ENCODE peak calls at places on chromosome 2, in six cellular contexts. I is fibroblast of pulmonary artery, J is B cell, Y is Peyer's patch, B is breast epithelium, Q is A549. C is an unnamed sample.

GRCh38 chr2:113907297-113907696 is 17.4 kb downstream of the ACTR3 start:
- DNase-seq in Y (no peak), B (no peak), J (no peak), Q (no peak), I (no peak), C (no peak)

GRCh38 chr2:16717477-16717876 is 51.8 kb upstream of the CYRIA start:
- DNase-seq in B (no peak), I (no peak), J (peak; percentile 47), Y (no peak), Q (no peak), C (no peak)

GRCh38 chr2:127479866-127480743 is 46.2 kb downstream of the IWS1 start:
- DNase-seq in Y (no peak), I (no peak), B (no peak), Q (no peak), J (no peak), C (no peak)

GRCh38 chr2:66430195-66430905 is 4.6 kb upstream of the MEIS1 start:
- DNase-seq in B (no peak), I (no peak), Q (no peak), Y (no peak), J (no peak), C (no peak)

GRCh38 chr2:3207091-3207491 is 170.5 kb downstream of the EIPR1 start:
- DNase-seq in Q (no peak), B (no peak), I (no peak), Y (no peak), J (no peak), C (no peak)

GRCh38 chr2:173087793-173088493 is 12.3 kb downstream of the MAP3K20 start:
- DNase-seq in B (no peak), Y (no peak), I (no peak), Q (no peak), J (no peak), C (no peak)

GRCh38 chr2:58767833-58768726 is 527.0 kb upstream of the FANCL start:
- DNase-seq in J (no peak), I (no peak), B (no peak), Q (no peak), Y (no peak), C (no peak)

GRCh38 chr2:116467243-116467642 is 1347.2 kb upstream of the DDX18 start:
- DNase-seq in B (no peak), J (no peak), Q (no peak), I (peak; percentile 5), Y (no peak), C (no peak)

GRCh38 chr2:120421830-120422175 is 75.9 kb downstream of the INHBB start:
- DNase-seq in B (no peak), Y (no peak), J (no peak), I (no peak), Q (no peak), C (no peak)

GRCh38 chr2:26178746-26179436 is 6.0 kb downstream of the GAREM2 start:
- DNase-seq in Y (peak; percentile 77), B (no peak), I (no peak), Q (no peak), J (no peak), C (no peak)

GRCh38 chr2:97713296-97714083 is at the start of gene ZAP70:
- DNase-seq in I (no peak), B (no peak), Q (no peak), Y (peak; percentile 50), J (no peak), C (peak; percentile 35)

GRCh38 chr2:10326151-10326616 is 23.5 kb downstream of the HPCAL1 start:
- DNase-seq in I (no peak), B (no peak), Y (no peak), Q (no peak), J (no peak), C (no peak)

GRCh38 chr2:181937473-181937872 is 45.9 kb downstream of the ITPRID2 start:
- DNase-seq in Q (no peak), I (peak; percentile 56), J (no peak), B (no peak), Y (no peak), C (no peak)

GRCh38 chr2:11123001-11123809 is 32.1 kb upstream of the SLC66A3 start:
- DNase-seq in Q (no peak), Y (no peak), B (no peak), J (no peak), I (no peak), C (no peak)

GRCh38 chr2:217617496-217618085 is 385.2 kb downstream of the TNS1 start:
- DNase-seq in B (no peak), J (no peak), I (no peak), Q (no peak), Y (no peak), C (no peak)

GRCh38 chr2:32061973-32062861 is 1.1 kb upstream of the SPAST start:
- DNase-seq in Q (no peak), B (peak; percentile 40), J (no peak), I (peak; percentile 73), Y (no peak), C (peak; percentile 29)

GRCh38 chr2:42792087-42792582 is 248 bp downstream of the HAAO start:
- DNase-seq in B (no peak), Q (no peak), Y (no peak), I (no peak), J (peak; percentile 64), C (no peak)

GRCh38 chr2:148914463-148914862 is 39.4 kb downstream of the KIF5C start:
- DNase-seq in I (no peak), J (no peak), Q (no peak), Y (no peak), B (no peak), C (no peak)

GRCh38 chr2:27071277-27071989 is at the start of gene OST4:
- DNase-seq in B (peak; percentile 91), Q (peak; percentile 97), Y (peak; percentile 96), I (peak; percentile 93), J (peak; percentile 89), C (peak; percentile 99)

GRCh38 chr2:5539281-5540211 is 152.6 kb upstream of the SOX11 start:
- DNase-seq in Q (no peak), Y (no peak), I (no peak), J (no peak), B (no peak), C (no peak)

GRCh38 chr2:5530022-5530696 is 162.0 kb upstream of the SOX11 start:
- DNase-seq in I (no peak), Y (no peak), B (no peak), Q (no peak), J (no peak), C (no peak)

GRCh38 chr2:5538717-5539116 is 153.5 kb upstream of the SOX11 start:
- DNase-seq in I (no peak), Q (no peak), Y (no peak), B (no peak), J (no peak), C (no peak)

GRCh38 chr2:5537180-5537579 is 155.0 kb upstream of the SOX11 start:
- DNase-seq in B (no peak), J (no peak), I (no peak), Y (no peak), Q (no peak), C (no peak)

DNA sequence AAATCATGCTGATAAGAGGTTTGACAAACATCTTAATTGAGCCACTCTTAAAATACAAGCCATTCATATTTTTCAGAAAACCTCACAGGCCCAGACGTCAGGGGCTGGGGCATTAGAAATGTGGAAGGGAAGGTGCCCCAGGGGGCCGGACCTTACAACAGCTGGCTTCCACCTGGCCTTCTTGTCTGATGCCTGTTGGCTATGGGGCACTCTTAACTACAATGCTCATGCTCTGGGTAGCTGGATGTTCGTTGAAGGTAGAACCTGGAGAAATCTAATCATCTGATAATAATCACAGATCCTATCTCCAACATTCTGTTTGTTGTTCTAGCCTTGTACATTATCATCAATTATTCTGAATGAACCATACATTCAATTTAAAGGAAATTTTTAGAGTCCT is 156.9 kb upstream of the SOX11 start:
- DNase-seq in J (no peak), Q (no peak), Y (no peak), B (no peak), I (no peak), C (no peak)
- TF ChIP-seq CTCF in J (no peak), Q (no peak), Y (no peak), B (no peak), I (no peak), C (no peak)

DNA sequence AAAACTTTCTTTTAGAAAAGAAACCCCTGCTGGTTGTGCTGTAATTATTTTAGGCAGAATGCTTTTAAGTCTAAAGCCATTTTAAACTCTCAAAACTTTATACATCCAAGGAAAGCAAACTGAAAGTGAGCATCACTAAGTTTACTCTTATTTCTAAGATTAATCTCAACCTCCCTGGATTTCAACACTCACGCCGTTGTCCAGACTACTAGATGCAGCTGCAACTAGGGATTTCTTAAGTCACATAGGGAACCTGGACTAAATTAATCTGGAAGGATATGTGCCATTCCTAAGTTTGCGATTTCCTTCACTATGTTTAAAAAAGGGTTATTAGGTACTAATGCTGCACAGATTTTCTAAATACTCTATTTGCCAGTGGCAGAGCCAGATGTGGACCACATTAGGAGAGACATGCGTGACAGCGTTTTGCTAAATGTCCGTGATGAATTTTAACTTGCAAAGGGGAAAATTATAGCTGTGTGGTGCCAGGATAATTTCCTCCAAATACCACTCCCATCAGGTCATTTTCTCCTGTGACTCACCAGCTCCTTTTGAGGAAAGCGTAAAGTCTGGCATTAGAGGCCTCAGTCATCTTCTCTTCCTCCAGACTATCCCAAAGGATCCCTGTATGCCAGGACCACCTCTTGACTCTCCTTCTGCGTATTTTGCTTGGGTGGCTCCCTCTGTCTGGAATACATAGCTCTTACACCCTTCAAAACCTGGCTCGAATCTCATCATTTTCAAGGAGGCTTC is 143.7 kb downstream of the ATL2 start:
- DNase-seq in Y (no peak), B (no peak), J (no peak), Q (no peak), I (peak; percentile 33), C (no peak)
- TF ChIP-seq CTCF in Y (no peak), B (no peak), J (no peak), Q (no peak), I (peak; percentile 13), C (no peak)

GRCh38 chr2:60456115-60456770 is 97.2 kb downstream of the BCL11A start:
- DNase-seq in B (no peak), J (no peak), Y (no peak), I (no peak), Q (no peak), C (no peak)
- TF ChIP-seq CTCF in B (no peak), J (peak; percentile 13), Y (no peak), I (peak; percentile 18), Q (no peak), C (no peak)

GRCh38 chr2:101872480-101872879 is 119.3 kb upstream of the IL1R2 start:
- DNase-seq in Y (no peak), I (no peak), J (no peak), Q (no peak), B (no peak), C (no peak)

GRCh38 chr2:101874069-101874468 is 117.7 kb upstream of the IL1R2 start:
- DNase-seq in Q (no peak), B (no peak), J (no peak), I (no peak), Y (no peak), C (no peak)

GRCh38 chr2:101870444-101870843 is 121.3 kb upstream of the IL1R2 start:
- DNase-seq in Y (no peak), J (no peak), Q (no peak), I (no peak), B (no peak), C (no peak)

GRCh38 chr2:101871480-101871879 is 120.3 kb upstream of the IL1R2 start:
- DNase-seq in B (no peak), Y (no peak), Q (no peak), I (no peak), J (no peak), C (no peak)

DNA sequence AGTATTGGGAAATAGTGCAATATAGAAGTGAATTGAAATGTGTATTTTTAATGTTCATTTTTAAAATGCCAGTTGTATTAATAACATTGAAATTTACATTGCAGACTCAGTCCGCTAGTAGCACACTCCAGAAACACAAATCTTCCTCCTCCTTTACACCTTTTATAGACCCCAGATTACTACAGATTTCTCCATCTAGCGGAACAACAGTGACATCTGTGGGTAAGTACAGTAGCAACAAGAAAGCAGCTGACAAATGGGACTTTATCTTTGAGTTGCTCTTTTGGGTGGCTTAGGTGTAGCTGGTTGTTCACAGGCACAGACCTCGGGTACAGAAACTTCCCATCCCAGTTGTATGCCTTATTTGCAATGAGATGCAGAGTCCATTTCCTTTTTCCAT is 118.2 kb upstream of the IL1R2 start:
- DNase-seq in J (no peak), B (no peak), Y (no peak), Q (peak; percentile 7), I (peak; percentile 24), C (peak; percentile 13)
- TF ChIP-seq CTCF in J (no peak), B (no peak), Y (no peak), Q (peak; percentile 45), I (peak; percentile 14), C (no peak)